ENCODE peak calls at places on chromosomes 4 and X, in four cellular contexts. One of them, this sample, is unnamed.
A peak's percentile ranks its signal among the peaks of the same experiment; 100 is the strongest.

GRCh38 chrX:110086916-110087484 is 84.1 kb downstream of the TMEM164 start:
- DNase-seq in psoas muscle: no peak
- DNase-seq in heart right ventricle: no peak
- DNase-seq in suprapubic skin: no peak
- DNase-seq in this sample: no peak

GRCh38 chrX:106415276-106415895 is 196.4 kb upstream of the RADX start:
- DNase-seq in heart right ventricle: no peak
- DNase-seq in suprapubic skin: no peak
- DNase-seq in psoas muscle: no peak
- DNase-seq in this sample: no peak

GRCh38 chr4:119093042-119093827 is 42.4 kb upstream of the MYOZ2 start:
- DNase-seq in suprapubic skin: no peak
- DNase-seq in psoas muscle: no peak
- DNase-seq in heart right ventricle: no peak
- DNase-seq in this sample: no peak

GRCh38 chr4:168562021-168562691 is 65.3 kb downstream of the PALLD start:
- DNase-seq in suprapubic skin: no peak
- DNase-seq in psoas muscle: no peak
- DNase-seq in heart right ventricle: no peak
- DNase-seq in this sample: no peak

GRCh38 chr4:56129431-56129861 is 180.7 kb downstream of the CEP135 start:
- DNase-seq in suprapubic skin: no peak
- DNase-seq in psoas muscle: no peak
- DNase-seq in heart right ventricle: no peak
- DNase-seq in this sample: peak; percentile 64

GRCh38 chr4:52861171-52861873 is 795 bp upstream of the RASL11B start:
- DNase-seq in psoas muscle: no peak
- DNase-seq in heart right ventricle: no peak
- DNase-seq in suprapubic skin: no peak
- DNase-seq in this sample: no peak

GRCh38 chrX:50813843-50814661 is at the start of gene SHROOM4:
- DNase-seq in heart right ventricle: peak; percentile 52
- DNase-seq in suprapubic skin: no peak
- DNase-seq in psoas muscle: peak; percentile 50
- DNase-seq in this sample: peak; percentile 84

GRCh38 chr4:168560835-168561210 is 64.0 kb downstream of the PALLD start:
- DNase-seq in suprapubic skin: no peak
- DNase-seq in psoas muscle: no peak
- DNase-seq in heart right ventricle: no peak
- DNase-seq in this sample: no peak

GRCh38 chrX:20237864-20238263 is 28.8 kb downstream of the RPS6KA3 start:
- DNase-seq in psoas muscle: no peak
- DNase-seq in suprapubic skin: no peak
- DNase-seq in heart right ventricle: no peak
- DNase-seq in this sample: no peak

GRCh38 chrX:72297953-72298730 is 7.6 kb downstream of the CITED1 start:
- DNase-seq in suprapubic skin: no peak
- DNase-seq in heart right ventricle: no peak
- DNase-seq in psoas muscle: no peak
- DNase-seq in this sample: no peak

GRCh38 chr4:168654206-168655174 is 157.6 kb downstream of the PALLD start:
- DNase-seq in heart right ventricle: no peak
- DNase-seq in suprapubic skin: no peak
- DNase-seq in psoas muscle: no peak
- DNase-seq in this sample: no peak

GRCh38 chr4:17554568-17554967 is 22.4 kb upstream of the LAP3 start:
- DNase-seq in heart right ventricle: no peak
- DNase-seq in psoas muscle: no peak
- DNase-seq in suprapubic skin: no peak
- DNase-seq in this sample: no peak

GRCh38 chr4:7760706-7761105 is 179.0 kb downstream of the AFAP1 start:
- DNase-seq in psoas muscle: no peak
- DNase-seq in heart right ventricle: no peak
- DNase-seq in suprapubic skin: no peak
- DNase-seq in this sample: no peak

DNA sequence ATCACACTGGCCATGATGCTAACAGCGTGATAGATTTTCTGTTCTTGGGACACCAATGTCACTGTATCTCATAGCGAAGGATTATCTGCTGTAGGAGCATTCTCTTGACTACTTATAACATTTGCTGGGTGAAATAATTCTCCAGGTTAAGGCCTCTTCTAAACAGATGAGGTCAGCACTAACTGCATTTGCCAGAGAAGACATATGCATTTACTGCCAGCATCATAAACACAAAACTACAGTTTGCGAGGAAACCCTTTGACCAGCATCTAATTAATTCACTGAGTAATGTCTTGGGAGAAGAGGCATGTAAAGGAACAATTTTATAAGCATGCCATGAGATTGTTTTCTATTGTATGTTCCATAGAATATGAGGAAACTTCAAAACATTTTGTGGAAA is 13.9 kb downstream of the TBC1D1 start:
- DNase-seq in psoas muscle: no peak
- DNase-seq in heart right ventricle: no peak
- DNase-seq in suprapubic skin: no peak
- DNase-seq in this sample: no peak
- TF ChIP-seq CTCF in psoas muscle: no peak
- TF ChIP-seq CTCF in heart right ventricle: no peak
- TF ChIP-seq CTCF in suprapubic skin: no peak
- TF ChIP-seq CTCF in this sample: no peak

DNA sequence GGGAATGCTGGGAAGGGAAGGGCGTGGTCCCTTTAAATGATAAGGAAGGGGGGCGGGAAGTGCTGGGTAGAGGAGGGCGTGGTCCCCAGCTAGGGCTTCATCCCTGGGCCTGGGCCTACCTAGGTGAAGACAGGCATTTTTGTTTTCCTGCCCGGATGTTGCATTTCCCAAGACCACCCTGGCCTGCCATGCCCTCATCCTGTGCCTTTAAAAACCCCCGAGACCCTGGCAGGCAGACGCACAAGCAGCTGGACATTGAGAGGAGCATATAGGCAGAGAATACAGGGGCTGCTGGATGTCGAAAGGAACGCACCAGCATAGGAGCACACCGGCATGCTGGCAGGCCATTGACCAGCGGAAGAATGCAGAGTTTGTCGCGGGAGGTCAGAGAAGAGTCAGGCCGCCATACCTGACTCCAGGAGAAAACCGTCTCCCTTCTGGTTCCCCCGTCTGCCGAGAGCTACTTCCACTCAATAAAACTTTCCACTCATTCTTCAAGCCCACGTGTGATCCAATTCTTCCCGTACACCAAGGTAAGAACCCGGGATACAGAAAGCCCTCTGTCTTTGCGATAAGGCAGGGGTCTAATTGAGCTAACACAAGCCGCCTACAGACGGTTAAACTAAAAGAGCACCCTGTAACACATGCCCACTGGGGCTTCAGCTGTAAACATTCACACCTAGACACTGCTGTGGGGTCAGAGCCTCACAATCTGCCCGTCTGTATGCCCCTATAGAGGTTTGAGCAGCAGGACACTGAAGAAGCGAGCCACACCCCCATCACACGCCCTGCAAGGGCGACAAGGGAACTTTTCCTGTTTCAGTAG is 2.9 kb upstream of the AGA start:
- DNase-seq in suprapubic skin: no peak
- DNase-seq in heart right ventricle: no peak
- DNase-seq in psoas muscle: no peak
- DNase-seq in this sample: no peak
- H3K36me3 ChIP-seq in suprapubic skin: no peaks in the 10 kb centered on the region
- H3K36me3 ChIP-seq in heart right ventricle: no peaks in the 10 kb centered on the region
- H3K36me3 ChIP-seq in psoas muscle: no peaks in the 10 kb centered on the region
- H3K36me3 ChIP-seq in this sample: no peaks in the 10 kb centered on the region

GRCh38 chr4:163535657-163536056 is 41.2 kb downstream of the TMA16 start:
- DNase-seq in suprapubic skin: no peak
- DNase-seq in heart right ventricle: no peak
- DNase-seq in psoas muscle: no peak
- DNase-seq in this sample: no peak
- TF ChIP-seq CTCF in suprapubic skin: no peak
- TF ChIP-seq CTCF in heart right ventricle: no peak
- TF ChIP-seq CTCF in psoas muscle: no peak
- TF ChIP-seq CTCF in this sample: no peak

DNA sequence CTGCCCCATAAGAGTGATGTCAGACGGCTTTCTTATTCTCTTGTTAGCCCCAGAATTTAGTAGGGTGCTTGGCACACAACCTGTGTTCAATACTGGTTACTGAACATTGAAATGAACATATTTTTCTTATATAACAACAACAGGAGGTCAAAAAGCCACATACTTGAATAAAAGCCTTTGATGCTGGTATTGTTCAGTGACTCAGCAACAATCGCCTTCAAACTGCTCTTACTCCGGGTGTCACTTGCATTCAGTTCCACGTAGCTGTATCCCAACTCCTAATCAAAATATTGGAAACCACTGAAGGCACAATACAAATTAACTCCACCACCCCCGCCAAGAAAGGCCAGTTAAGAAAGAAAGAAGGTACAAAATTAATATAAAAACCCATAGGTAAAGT is 61.5 kb downstream of the RFC1 start:
- DNase-seq in suprapubic skin: no peak
- DNase-seq in psoas muscle: no peak
- DNase-seq in heart right ventricle: no peak
- DNase-seq in this sample: no peak
- H3K36me3 ChIP-seq in suprapubic skin: peaks cover 83% of the 10 kb centered on the region
- H3K36me3 ChIP-seq in psoas muscle: peaks cover 4% of the 10 kb centered on the region
- H3K36me3 ChIP-seq in heart right ventricle: peaks cover 4% of the 10 kb centered on the region
- H3K36me3 ChIP-seq in this sample: peaks cover 92% of the 10 kb centered on the region